ENCODE peak calls at places on chromosomes 13 and 19, in six cellular contexts. N is HFF-Myc; S is psoas muscle; B is tibial artery; E is Peyer's patch; G is CD8-positive, alpha-beta T cell. W is an unnamed sample.

GRCh38 chr13:93776936-93777335 is 550.3 kb downstream of the GPC6 start:
- DNase-seq in B (no peak), S (no peak), E (no peak), N (no peak), G (no peak), W (no peak)

GRCh38 chr19:50432658-50433057 is at the start of gene MYBPC2:
- DNase-seq in N (no peak), G (no peak), E (peak; percentile 40), B (no peak), S (peak; percentile 70), W (no peak)

GRCh38 chr19:6026390-6026897 is 48.5 kb upstream of the RANBP3 start:
- DNase-seq in G (no peak), S (peak; percentile 23), B (peak; percentile 16), E (no peak), N (no peak), W (no peak)

GRCh38 chr13:20383058-20383457 is 142.6 kb downstream of the CRYL1 start:
- DNase-seq in B (no peak), S (no peak), G (no peak), E (no peak), N (no peak), W (no peak)

GRCh38 chr13:48640767-48641166 is 13.0 kb upstream of the CYSLTR2 start:
- DNase-seq in G (no peak), E (no peak), S (no peak), B (no peak), N (no peak), W (no peak)

GRCh38 chr13:75762066-75762937 is 126.2 kb downstream of the LMO7 start:
- DNase-seq in G (peak; percentile 20), S (no peak), E (peak; percentile 21), B (no peak), N (no peak), W (peak; percentile 53)

GRCh38 chr13:89136678-89137077 is 1465.5 kb downstream of the SLITRK5 start:
- DNase-seq in B (no peak), N (no peak), E (no peak), G (no peak), S (no peak), W (no peak)

GRCh38 chr19:10013834-10014618 is 743 bp downstream of the RDH8 start:
- DNase-seq in N (no peak), G (no peak), S (no peak), E (no peak), B (no peak), W (no peak)

GRCh38 chr19:44476559-44477408 is 23.5 kb downstream of the ZNF180 start:
- DNase-seq in G (no peak), B (no peak), S (no peak), E (no peak), N (no peak), W (no peak)

DNA sequence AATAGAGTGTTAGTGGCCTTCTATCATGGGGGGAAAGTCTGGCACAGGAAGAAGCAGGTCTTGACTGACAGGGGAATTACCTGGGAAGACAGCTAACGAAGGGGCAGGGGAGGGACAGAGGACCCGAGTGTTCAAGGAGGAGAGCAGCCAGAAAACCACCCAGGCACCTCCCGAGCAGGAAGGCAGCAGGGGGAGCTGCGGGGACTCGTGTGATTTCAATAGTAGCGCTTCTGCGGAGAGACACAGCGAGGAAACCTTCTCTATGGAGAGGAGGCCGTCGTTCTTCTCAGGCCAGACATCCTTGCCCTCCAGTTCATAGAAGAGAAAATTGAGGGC is 39.9 kb upstream of the NPAS1 start:
- DNase-seq in E (no peak), N (no peak), S (peak; percentile 49), G (no peak), B (peak; percentile 57), W (no peak)
- TF ChIP-seq CTCF in E (no peak), N (no peak), S (no peak), G (no peak), B (no peak), W (no peak)

DNA sequence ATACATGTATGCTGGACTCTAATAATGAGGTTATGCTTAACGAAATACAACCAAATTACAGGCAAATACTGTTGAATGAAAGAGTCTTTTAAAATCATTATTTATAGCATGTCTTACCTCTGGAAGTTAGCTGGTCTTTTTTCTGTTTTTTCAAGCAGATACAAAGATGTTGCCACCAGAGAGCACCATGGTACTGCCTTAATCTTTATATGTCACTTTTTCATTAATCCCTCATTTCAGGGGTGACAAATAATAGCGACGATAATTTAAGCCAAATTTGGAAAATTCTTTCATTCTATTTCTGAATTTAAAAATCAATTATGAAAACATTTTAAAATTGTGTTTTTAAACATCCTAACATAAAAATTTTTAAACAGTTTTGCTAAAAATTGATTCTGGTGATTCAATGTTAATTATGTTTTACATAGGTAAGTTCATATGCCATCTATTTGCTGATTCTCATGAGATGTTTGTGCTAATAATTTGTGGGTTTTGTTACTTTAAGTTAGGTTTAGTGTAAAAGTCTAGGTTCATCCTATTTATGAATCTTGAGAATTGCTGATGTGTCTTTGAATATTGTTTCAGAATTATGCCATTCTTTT is 379.3 kb upstream of the SGCG start:
- DNase-seq in S (no peak), G (no peak), N (no peak), B (no peak), E (no peak), W (no peak)
- TF ChIP-seq CTCF in S (peak; percentile 42), G (no peak), N (no peak), B (peak; percentile 18), E (peak; percentile 17), W (no peak)

GRCh38 chr19:14318873-14319272 is 62.4 kb upstream of the ADGRE5 start:
- DNase-seq in B (no peak), E (no peak), N (no peak), S (peak; percentile 51), G (no peak), W (peak; percentile 77)
- TF ChIP-seq CTCF in B (no peak), E (peak; percentile 16), N (peak; percentile 24), S (no peak), G (no peak), W (peak; percentile 46)

GRCh38 chr19:21680679-21681078 is 86.7 kb downstream of the ZNF100 start:
- DNase-seq in G (no peak), E (no peak), B (no peak), N (no peak), S (no peak), W (no peak)

GRCh38 chr19:21680026-21680425 is 87.4 kb downstream of the ZNF100 start:
- DNase-seq in N (no peak), E (no peak), B (no peak), S (no peak), G (no peak), W (no peak)

DNA sequence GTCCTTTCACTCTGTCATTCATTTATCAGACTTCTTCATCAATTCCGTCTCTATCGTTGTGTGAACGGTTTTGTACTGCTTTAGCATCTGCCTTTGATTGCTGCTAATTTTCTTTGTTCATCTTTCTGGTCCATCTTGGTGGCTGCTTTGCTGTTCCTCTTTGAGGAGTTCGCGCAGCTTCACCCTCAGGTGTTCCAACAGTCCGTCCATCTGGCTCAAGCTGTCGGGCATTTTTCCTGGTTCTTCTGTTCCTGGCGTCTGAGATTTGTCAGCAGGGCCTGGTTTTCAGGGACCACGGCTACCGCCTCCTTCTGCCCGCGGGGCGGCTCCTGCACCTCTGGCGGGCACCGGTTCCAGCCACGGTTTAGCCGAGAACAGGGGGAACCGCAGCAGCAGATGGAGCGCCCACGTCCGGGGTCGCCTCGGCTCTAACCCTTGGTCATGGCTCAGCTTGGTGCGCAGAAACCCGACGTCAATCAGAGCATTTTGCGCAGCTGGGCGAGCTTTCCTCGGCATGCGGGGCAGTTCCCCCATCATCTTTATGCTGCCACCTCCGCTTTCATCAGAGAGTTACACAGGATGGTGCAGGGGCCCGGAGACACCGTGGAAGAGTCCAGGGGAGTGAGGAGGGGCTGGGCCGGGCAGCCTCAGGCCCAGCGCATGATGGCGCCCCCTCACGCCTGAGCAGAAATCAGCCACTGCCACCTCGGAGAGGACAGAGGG is 89.5 kb downstream of the ZNF100 start:
- DNase-seq in G (no peak), E (no peak), N (no peak), B (no peak), S (no peak), W (no peak)
- TF ChIP-seq CTCF in G (no peak), E (no peak), N (no peak), B (no peak), S (no peak), W (no peak)